ENCODE peak calls at places on chromosome 4, in ten cellular contexts. Q, P, C, F, O, Z, G, B, J and D are unnamed samples.

GRCh38 chr4:24683116-24683515 is 98.8 kb upstream of the DHX15 start:
- DNase-seq in G (no peak), Q (no peak), O (no peak), B (no peak), J (no peak), C (no peak), P (no peak), F (no peak), Z (no peak), D (no peak)

GRCh38 chr4:140645614-140646412 is 77.1 kb upstream of the UCP1 start:
- DNase-seq in G (no peak), Z (no peak), J (no peak), P (no peak), Q (no peak), C (no peak), B (no peak), O (no peak), F (no peak), D (no peak)

GRCh38 chr4:53015681-53016080 is 153.6 kb downstream of the RASL11B start:
- DNase-seq in F (no peak), O (no peak), Z (peak; percentile 77), J (no peak), Q (peak; percentile 42), C (no peak), G (no peak), B (no peak), P (peak; percentile 81), D (peak; percentile 60)

GRCh38 chr4:177125656-177126055 is 184.0 kb upstream of the NEIL3 start:
- DNase-seq in P (no peak), Z (no peak), G (no peak), B (no peak), C (no peak), J (no peak), Q (no peak), O (no peak), F (no peak), D (no peak)

GRCh38 chr4:100417565-100417964 is 100.3 kb downstream of the EMCN start:
- DNase-seq in C (no peak), J (no peak), Z (no peak), Q (no peak), B (no peak), P (peak; percentile 47), O (no peak), F (no peak), G (no peak), D (peak; percentile 19)

GRCh38 chr4:126404549-126404948 is 1089.8 kb downstream of the FAT4 start:
- DNase-seq in C (no peak), J (no peak), Q (no peak), B (no peak), Z (no peak), O (no peak), G (no peak), P (peak; percentile 1), F (no peak), D (no peak)

GRCh38 chr4:134787315-134787714 is 585.7 kb upstream of the PABPC4L start:
- DNase-seq in B (no peak), F (no peak), C (no peak), Z (peak; percentile 7), P (peak; percentile 1), G (no peak), Q (no peak), J (no peak), O (no peak), D (no peak)

GRCh38 chr4:113821851-113822250 is 60.3 kb upstream of the CAMK2D start:
- DNase-seq in O (no peak), P (no peak), Q (no peak), J (no peak), Z (no peak), C (no peak), F (no peak), B (no peak), G (no peak), D (no peak)

GRCh38 chr4:120691536-120691935 is 231.0 kb downstream of the PRDM5 start:
- DNase-seq in O (no peak), J (no peak), P (no peak), G (no peak), Z (no peak), Q (no peak), B (no peak), F (no peak), C (no peak), D (no peak)

GRCh38 chr4:89434364-89434988 is 126.9 kb upstream of the GPRIN3 start:
- DNase-seq in P (peak; percentile 61), O (no peak), B (no peak), Q (peak; percentile 64), G (no peak), J (no peak), Z (peak; percentile 41), F (no peak), C (no peak), D (peak; percentile 26)

GRCh38 chr4:55554453-55555030 is 7.8 kb upstream of the CLOCK start:
- DNase-seq in G (no peak), O (no peak), Z (peak; percentile 62), Q (peak; percentile 40), J (no peak), P (peak; percentile 80), C (no peak), B (no peak), F (no peak), D (peak; percentile 49)

GRCh38 chr4:186149872-186150271 is 41.5 kb upstream of the CYP4V2 start:
- DNase-seq in G (no peak), Q (peak; percentile 58), J (no peak), P (peak; percentile 53), Z (peak; percentile 12), B (no peak), F (peak; percentile 38), C (no peak), O (peak; percentile 91), D (peak; percentile 31)

GRCh38 chr4:180664766-180665368 is 1578.3 kb upstream of the TENM3 start:
- DNase-seq in O (peak; percentile 79), G (peak; percentile 17), Z (peak; percentile 88), P (peak; percentile 93), Q (peak; percentile 92), B (no peak), C (no peak), J (no peak), F (peak; percentile 49), D (peak; percentile 89)

GRCh38 chr4:184596044-184596616 is 53.1 kb downstream of the CASP3 start:
- DNase-seq in B (no peak), O (no peak), G (no peak), J (no peak), P (no peak), F (no peak), Q (no peak), C (no peak), Z (no peak), D (no peak)

GRCh38 chr4:3704669-3705068 is 61.5 kb upstream of the ADRA2C start:
- DNase-seq in P (no peak), C (no peak), G (no peak), O (no peak), Z (no peak), B (peak; percentile 26), Q (no peak), J (peak; percentile 23), F (no peak), D (no peak)
- TF ChIP-seq CTCF in P (no peak), C (no peak), G (no peak), O (no peak), Z (no peak), B (no peak), Q (no peak), J (no peak), F (no peak), D (no peak)

DNA sequence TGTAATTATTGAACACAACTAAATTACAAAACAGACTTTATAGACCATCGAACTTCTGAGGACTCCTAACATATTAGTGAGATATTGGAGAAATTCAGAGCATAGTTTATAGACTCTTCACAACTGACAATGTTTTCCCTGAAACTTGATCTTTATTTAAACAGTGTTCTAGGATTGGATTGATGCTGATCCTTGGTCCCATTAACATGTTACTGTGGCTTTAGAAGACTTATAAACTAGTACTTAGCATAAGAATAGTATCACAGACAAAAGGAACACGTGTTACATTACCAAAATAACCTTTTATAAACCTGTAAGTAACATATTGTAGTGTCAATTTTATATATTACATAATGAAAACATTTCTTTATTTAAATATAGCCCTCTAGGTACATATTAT is 689.6 kb downstream of the CCSER1 start:
- DNase-seq in C (no peak), B (no peak), P (no peak), G (no peak), Q (no peak), O (no peak), F (no peak), J (no peak), Z (no peak), D (no peak)
- H3K4me3 ChIP-seq in C (no peak overlapping the region), B (no peak overlapping the region), P (no peak overlapping the region), G (no peak overlapping the region), Q (no peak overlapping the region), O (no peak overlapping the region), F (no peak overlapping the region), J (no peak overlapping the region), Z (no peak overlapping the region), D (no peak overlapping the region)

DNA sequence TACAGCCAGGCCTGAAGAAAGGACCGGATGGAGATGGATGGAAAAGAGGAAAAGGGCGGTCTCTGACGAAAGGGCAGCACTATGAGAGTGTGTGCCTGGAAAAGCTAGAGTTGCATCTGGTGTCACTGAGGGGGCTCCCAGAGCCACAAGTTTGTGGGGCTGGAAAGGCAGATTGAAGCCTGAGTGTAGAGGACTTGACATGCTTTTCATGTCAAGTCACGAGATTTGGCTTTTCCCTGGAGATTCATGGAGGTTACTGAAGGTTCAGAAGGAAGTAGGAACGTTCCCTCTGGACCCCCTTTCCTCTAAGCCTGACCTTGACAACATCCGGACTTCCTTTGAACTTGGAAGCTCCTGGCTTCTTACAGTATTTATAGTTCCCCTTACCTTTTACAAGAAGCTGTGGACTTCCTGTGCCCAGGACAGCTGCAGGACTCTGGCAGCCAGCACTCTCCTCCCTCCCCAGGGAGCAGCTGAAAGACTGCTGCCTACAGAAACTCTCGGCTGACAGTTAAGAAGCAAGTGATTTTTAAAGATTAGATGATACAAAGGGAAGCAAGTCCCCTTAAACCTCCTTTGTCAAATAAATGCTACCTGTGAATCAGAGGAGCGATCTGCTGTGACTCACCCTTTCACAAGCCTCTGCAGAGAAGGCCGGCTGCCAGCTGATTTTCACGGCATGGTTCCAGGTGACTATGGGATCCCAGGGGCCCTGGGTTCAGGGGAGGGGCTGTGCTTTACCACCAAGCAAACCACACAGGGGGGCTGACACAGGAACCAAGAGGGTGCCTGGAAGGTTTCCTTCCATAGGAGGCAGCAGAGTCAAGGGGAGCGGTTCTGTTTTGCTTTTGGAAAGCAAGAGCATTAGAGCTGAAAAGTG is 72.9 kb upstream of the STIM2 start:
- DNase-seq in J (no peak), O (no peak), P (peak; percentile 49), F (peak; percentile 30), B (no peak), G (no peak), Q (peak; percentile 88), Z (peak; percentile 78), C (no peak), D (peak; percentile 9)
- TF ChIP-seq CTCF in J (peak; percentile 41), O (no peak), P (peak; percentile 11), F (no peak), B (peak; percentile 37), G (peak; percentile 24), Q (peak; percentile 86), Z (peak; percentile 50), C (no peak), D (peak; percentile 15)

DNA sequence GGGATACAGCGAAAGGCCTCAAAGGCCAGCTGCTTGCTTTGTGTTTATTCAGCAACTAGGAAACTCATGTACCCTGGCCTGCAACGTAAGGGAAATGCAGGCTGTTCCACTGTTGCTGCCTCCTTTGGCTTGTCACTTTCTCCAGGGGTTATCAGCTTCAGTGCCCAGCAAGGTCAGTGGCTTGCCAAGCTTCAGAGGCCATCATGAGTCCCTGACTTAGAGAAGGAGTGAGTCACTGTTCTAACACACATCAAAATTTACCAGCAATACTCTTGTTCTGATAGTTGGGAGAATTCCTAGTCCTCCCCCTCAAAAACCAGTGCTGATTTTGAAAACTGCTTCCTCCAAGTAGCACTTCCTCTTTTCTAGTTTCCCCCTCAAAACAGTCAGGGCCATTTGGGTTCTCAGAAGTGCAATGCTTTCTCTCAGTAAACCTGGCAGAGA is 250.8 kb downstream of the ARHGAP24 start:
- DNase-seq in C (no peak), P (peak; percentile 21), O (no peak), G (no peak), Q (peak; percentile 85), F (peak; percentile 85), Z (no peak), B (no peak), J (no peak), D (peak; percentile 75)
- H3K4me3 ChIP-seq in C (no peak overlapping the region), P (no peak overlapping the region), O (no peak overlapping the region), G (no peak overlapping the region), Q (peak overlapping the region; percentile 39), F (no peak overlapping the region), Z (no peak overlapping the region), B (no peak overlapping the region), J (no peak overlapping the region), D (no peak overlapping the region)